ENCODE peak calls at places on chromosomes 11 and 22, in ten cellular contexts. M is ovary; A is NCI-H2107; L is GM23248; Q is H54; K is stimulated activated CD4-positive, alpha-beta T cell treated with anti-CD3 and anti-CD28 coated beads, Interleukin-2, amount 100 ng/mL, for 48 hours; X is GM13976; N is stomach; W is fibroblast of lung; D is GM12865. U is an unnamed sample.

GRCh38 chr11:125551835-125552342 is 17.4 kb upstream of the EI24 start:
- DNase-seq in W (no peak), N (no peak), M (no peak), D (no peak), A (no peak), K (no peak), L (no peak), X (no peak), Q (no peak), U (no peak)

GRCh38 chr22:23266780-23267179 is 86.5 kb downstream of the BCR start:
- DNase-seq in K (no peak), A (no peak), D (no peak), L (no peak), M (no peak), X (no peak), W (no peak), Q (no peak), N (no peak), U (no peak)

GRCh38 chr11:63915961-63916836 is 765 bp downstream of the RCOR2 start:
- DNase-seq in D (peak; percentile 26), N (peak; percentile 37), X (peak; percentile 74), K (peak; percentile 30), W (no peak), M (no peak), A (no peak), Q (no peak), L (peak; percentile 64), U (peak; percentile 76)

GRCh38 chr22:38414009-38414395 is 41.0 kb downstream of the KCNJ4 start:
- DNase-seq in X (no peak), W (no peak), M (no peak), N (no peak), K (no peak), Q (no peak), L (no peak), A (no peak), D (no peak), U (no peak)

GRCh38 chr11:123504401-123504800 is 74.3 kb downstream of the GRAMD1B start:
- DNase-seq in K (no peak), D (no peak), Q (no peak), N (no peak), A (no peak), X (no peak), M (no peak), L (no peak), W (no peak), U (no peak)

GRCh38 chr11:107566569-107566968 is 1.0 kb upstream of the ALKBH8 start:
- DNase-seq in N (no peak), K (no peak), Q (no peak), M (no peak), A (no peak), W (no peak), D (no peak), L (no peak), X (no peak), U (no peak)

GRCh38 chr11:72048718-72049460 is 31.5 kb downstream of the NUMA1 start:
- DNase-seq in M (peak; percentile 62), Q (no peak), W (no peak), A (no peak), X (no peak), K (no peak), L (no peak), D (no peak), N (no peak), U (no peak)

GRCh38 chr22:37176464-37177061 is 11.5 kb downstream of the C1QTNF6 start:
- DNase-seq in N (peak; percentile 62), L (peak; percentile 92), K (no peak), D (peak; percentile 31), M (peak; percentile 70), W (peak; percentile 83), X (peak; percentile 67), Q (no peak), A (no peak), U (no peak)

GRCh38 chr11:126284829-126285228 is 1.9 kb downstream of the TIRAP start:
- DNase-seq in A (peak; percentile 45), X (peak; percentile 73), K (peak; percentile 86), D (peak; percentile 91), L (peak; percentile 96), W (peak; percentile 94), Q (peak; percentile 47), M (peak; percentile 84), N (peak; percentile 87), U (peak; percentile 65)

U was measured in GM13977.